ENCODE peak calls at places on chromosomes 4 and X, in seven cellular contexts. Y is endothelial cell of umbilical vein, P is stomach, I is K562, A is suprapubic skin, L is prostate gland, S is transverse colon. E is an unnamed sample. For H3K4me1, the result is how much of the 10 kb centered on the place peaks cover.

GRCh38 chr4:164538061-164538460 is 215.9 kb upstream of the SMIM31 start:
- DNase-seq in A (no peak), L (no peak), I (no peak), P (no peak), Y (no peak), S (no peak), E (no peak)

GRCh38 chrX:35919536-35920309 is at the start of gene CFAP47:
- DNase-seq in S (peak), I (no peak), Y (no peak), A (no peak), P (peak), L (peak), E (peak)

GRCh38 chr4:181877329-181877848 is 365.8 kb upstream of the TENM3 start:
- DNase-seq in A (no peak), Y (no peak), S (no peak), P (no peak), L (no peak), I (no peak), E (no peak)

GRCh38 chrX:8849945-8850344 is 48.8 kb upstream of the FAM9A start:
- DNase-seq in A (no peak), I (peak), S (no peak), Y (no peak), L (no peak), P (no peak), E (no peak)

GRCh38 chr4:172601195-172601594 is 567.4 kb upstream of the GALNT7 start:
- DNase-seq in P (no peak), L (no peak), A (no peak), Y (no peak), I (no peak), S (no peak), E (no peak)

GRCh38 chr4:76956961-76957738 is 7.6 kb downstream of the SEPTIN11 start:
- DNase-seq in Y (no peak), P (no peak), S (peak), L (no peak), A (no peak), I (no peak), E (no peak)

GRCh38 chr4:186258216-186258811 is 7.7 kb upstream of the F11 start:
- DNase-seq in P (no peak), L (no peak), I (no peak), S (no peak), Y (no peak), A (no peak), E (no peak)

GRCh38 chr4:40909363-40909876 is 159.7 kb downstream of the NSUN7 start:
- DNase-seq in P (no peak), I (no peak), L (no peak), Y (peak), A (no peak), S (no peak), E (no peak)

GRCh38 chr4:34720563-34720962 is 1523.8 kb downstream of the ARAP2 start:
- DNase-seq in Y (peak), A (no peak), I (no peak), P (no peak), S (no peak), L (no peak), E (no peak)

GRCh38 chr4:67565284-67565683 is 6.8 kb downstream of the STAP1 start:
- DNase-seq in Y (no peak), S (no peak), L (no peak), P (no peak), I (no peak), A (no peak), E (no peak)

GRCh38 chr4:133592106-133592505 is 443.0 kb downstream of the PCDH10 start:
- DNase-seq in I (no peak), P (no peak), S (no peak), A (no peak), Y (no peak), L (no peak), E (no peak)

GRCh38 chrX:69362889-69363288 is 141.2 kb upstream of the NALF2 start:
- DNase-seq in I (no peak), A (no peak), S (no peak), Y (no peak), P (no peak), L (no peak), E (no peak)

GRCh38 chr4:113070755-113071154 is 21.3 kb downstream of the ANK2 start:
- DNase-seq in Y (no peak), I (no peak), A (no peak), P (no peak), S (no peak), L (no peak), E (no peak)

GRCh38 chrX:8607326-8607725 is 124.6 kb downstream of the ANOS1 start:
- DNase-seq in I (no peak), S (no peak), A (no peak), P (no peak), L (no peak), Y (peak), E (no peak)

GRCh38 chrX:49287665-49288064 is 15.8 kb upstream of the GAGE10 start:
- DNase-seq in P (no peak), L (no peak), Y (no peak), I (no peak), A (no peak), S (no peak), E (no peak)
- TF ChIP-seq POLR2AphosphoS5 in P (no peak), L (no peak), Y (no peak), I (no peak), A (no peak), S (no peak), E (no peak)

GRCh38 chr4:127685292-127685691 is 44.9 kb upstream of the SLC25A31 start:
- DNase-seq in A (no peak), L (no peak), P (no peak), Y (peak), I (no peak), S (no peak), E (no peak)

GRCh38 chr4:127686656-127687055 is 43.5 kb upstream of the SLC25A31 start:
- DNase-seq in A (no peak), S (no peak), P (no peak), Y (peak), L (no peak), I (no peak), E (no peak)

DNA sequence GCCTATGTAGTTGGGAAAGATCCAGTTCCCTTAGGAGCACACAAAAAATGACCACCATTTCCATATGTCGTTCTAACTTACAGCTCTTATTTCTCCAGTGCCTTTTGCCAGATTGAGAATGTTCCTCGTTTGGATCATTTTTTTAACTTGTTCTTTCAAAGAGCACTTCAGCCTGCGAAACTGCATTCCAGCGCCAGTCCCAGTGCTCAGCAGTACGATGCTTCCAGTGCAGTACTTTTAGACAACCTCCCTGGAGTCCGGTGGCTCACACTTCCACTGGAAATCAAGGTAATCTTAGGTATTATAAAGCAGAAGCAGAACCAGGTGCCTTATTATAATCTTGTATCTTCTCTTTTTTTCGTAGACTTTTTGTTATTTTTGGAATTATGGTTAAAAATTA is 42.6 kb upstream of the SLC25A31 start:
- DNase-seq in A (no peak), S (no peak), L (no peak), P (no peak), Y (no peak), I (no peak), E (no peak)
- H3K4me1 ChIP-seq in A (under half), S (under half), L (under half), P (under half), Y (under half), I (under half), E (under half)

DNA sequence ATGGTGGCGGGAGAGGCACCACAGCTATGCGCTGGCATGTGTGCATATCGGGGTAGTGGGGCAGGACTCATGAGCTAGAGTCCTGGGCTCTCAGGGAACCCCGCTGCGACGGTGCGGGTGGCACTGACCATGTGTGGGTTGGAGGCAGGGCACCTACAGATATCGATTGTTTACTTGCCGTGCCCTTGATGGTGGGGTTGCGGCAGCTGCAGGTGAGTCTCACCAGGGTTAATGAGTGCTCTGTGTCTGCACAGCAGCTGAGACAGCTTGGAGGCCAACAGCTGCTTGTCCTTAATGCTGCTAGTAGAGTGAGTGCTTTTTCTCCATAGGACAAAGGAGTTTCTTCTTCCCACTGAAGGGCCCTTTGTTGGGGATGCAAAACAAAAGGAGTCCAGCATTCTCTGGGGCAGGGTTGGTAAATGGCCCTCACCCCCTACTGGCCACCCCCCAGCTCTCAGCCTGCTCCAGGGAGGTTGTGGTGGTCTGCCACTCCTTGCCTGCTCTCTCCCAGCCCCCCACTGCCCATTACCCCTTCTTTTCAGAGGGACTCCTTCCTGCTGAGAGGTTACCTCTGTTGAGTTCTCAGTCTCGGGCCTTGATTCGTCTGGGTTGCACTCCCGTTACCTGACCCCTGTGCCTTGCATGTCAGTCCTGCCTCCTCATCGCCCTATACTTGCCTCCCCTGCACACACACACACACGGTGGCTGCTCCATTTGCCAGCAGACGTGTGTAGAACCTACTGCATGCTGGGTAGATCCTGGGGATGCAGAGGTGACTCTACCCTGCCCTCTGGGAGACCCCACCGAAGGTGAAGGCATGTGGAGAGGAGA is 52.8 kb downstream of the TBC1D14 start:
- DNase-seq in L (no peak), I (no peak), Y (no peak), A (no peak), S (no peak), P (peak), E (no peak)
- H3K4me3 ChIP-seq in L (no peak), I (no peak), Y (no peak), A (no peak), S (no peak), P (no peak), E (peak)

GRCh38 chr4:7042697-7043464 is at the start of gene TADA2B:
- DNase-seq in A (peak), I (peak), Y (peak), P (peak), S (peak), L (peak), E (peak)
- TF ChIP-seq POLR2AphosphoS5 in A (peak), I (no peak), Y (no peak), P (peak), S (peak), L (peak), E (no peak)

E was measured in spleen.